ENCODE peak calls at places on chromosome 6, in nine cellular contexts. One of them, this sample, is unnamed.

GRCh38 chr6:1088441-1089001 is 223.4 kb upstream of the FOXQ1 start:
- DNase-seq in naive thymus-derived CD8-positive, alpha-beta T cell: no peak
- DNase-seq in KBM-7: no peak
- DNase-seq in NCI-H345: no peak
- DNase-seq in hippocampal formation: no peak
- DNase-seq in iPS-NIHi11: no peak
- DNase-seq in endothelial cell of umbilical vein: no peak
- DNase-seq in fibroblast of mammary gland: no peak
- DNase-seq in fibroblast of the conjunctiva: no peak
- DNase-seq in this sample: no peak

GRCh38 chr6:24016857-24017256 is 109.2 kb upstream of the NRSN1 start:
- DNase-seq in endothelial cell of umbilical vein: no peak
- DNase-seq in fibroblast of the conjunctiva: no peak
- DNase-seq in naive thymus-derived CD8-positive, alpha-beta T cell: no peak
- DNase-seq in fibroblast of mammary gland: no peak
- DNase-seq in KBM-7: no peak
- DNase-seq in iPS-NIHi11: no peak
- DNase-seq in NCI-H345: no peak
- DNase-seq in hippocampal formation: no peak
- DNase-seq in this sample: no peak

GRCh38 chr6:156687875-156688549 is 89.2 kb upstream of the ARID1B start:
- DNase-seq in iPS-NIHi11: peak; percentile 51
- DNase-seq in NCI-H345: no peak
- DNase-seq in KBM-7: no peak
- DNase-seq in fibroblast of mammary gland: peak; percentile 45
- DNase-seq in endothelial cell of umbilical vein: peak; percentile 36
- DNase-seq in naive thymus-derived CD8-positive, alpha-beta T cell: peak; percentile 2
- DNase-seq in fibroblast of the conjunctiva: no peak
- DNase-seq in hippocampal formation: peak; percentile 70
- DNase-seq in this sample: no peak

GRCh38 chr6:45075246-45075645 is 252.9 kb upstream of the RUNX2 start:
- DNase-seq in NCI-H345: no peak
- DNase-seq in KBM-7: no peak
- DNase-seq in fibroblast of the conjunctiva: peak; percentile 93
- DNase-seq in iPS-NIHi11: no peak
- DNase-seq in endothelial cell of umbilical vein: peak; percentile 73
- DNase-seq in fibroblast of mammary gland: peak; percentile 99
- DNase-seq in naive thymus-derived CD8-positive, alpha-beta T cell: no peak
- DNase-seq in hippocampal formation: no peak
- DNase-seq in this sample: no peak

GRCh38 chr6:44906761-44907160 is 421.4 kb upstream of the RUNX2 start:
- DNase-seq in iPS-NIHi11: no peak
- DNase-seq in NCI-H345: no peak
- DNase-seq in hippocampal formation: no peak
- DNase-seq in fibroblast of the conjunctiva: no peak
- DNase-seq in endothelial cell of umbilical vein: peak; percentile 31
- DNase-seq in naive thymus-derived CD8-positive, alpha-beta T cell: no peak
- DNase-seq in KBM-7: no peak
- DNase-seq in fibroblast of mammary gland: no peak
- DNase-seq in this sample: no peak

GRCh38 chr6:45105170-45105820 is 222.8 kb upstream of the RUNX2 start:
- DNase-seq in KBM-7: no peak
- DNase-seq in NCI-H345: no peak
- DNase-seq in fibroblast of the conjunctiva: no peak
- DNase-seq in iPS-NIHi11: no peak
- DNase-seq in endothelial cell of umbilical vein: no peak
- DNase-seq in fibroblast of mammary gland: peak; percentile 52
- DNase-seq in hippocampal formation: no peak
- DNase-seq in naive thymus-derived CD8-positive, alpha-beta T cell: no peak
- DNase-seq in this sample: no peak

GRCh38 chr6:26532699-26533523 is 5.3 kb upstream of the HMGN4 start:
- DNase-seq in NCI-H345: peak; percentile 93
- DNase-seq in KBM-7: peak; percentile 96
- DNase-seq in fibroblast of mammary gland: peak; percentile 94
- DNase-seq in naive thymus-derived CD8-positive, alpha-beta T cell: peak; percentile 95
- DNase-seq in iPS-NIHi11: peak; percentile 51
- DNase-seq in fibroblast of the conjunctiva: peak; percentile 92
- DNase-seq in endothelial cell of umbilical vein: peak; percentile 96
- DNase-seq in hippocampal formation: peak; percentile 80
- DNase-seq in this sample: peak; percentile 88

GRCh38 chr6:96943535-96943934 is 19.0 kb downstream of the KLHL32 start:
- DNase-seq in iPS-NIHi11: no peak
- DNase-seq in fibroblast of mammary gland: no peak
- DNase-seq in naive thymus-derived CD8-positive, alpha-beta T cell: no peak
- DNase-seq in fibroblast of the conjunctiva: no peak
- DNase-seq in NCI-H345: no peak
- DNase-seq in endothelial cell of umbilical vein: no peak
- DNase-seq in KBM-7: no peak
- DNase-seq in hippocampal formation: no peak
- DNase-seq in this sample: no peak

GRCh38 chr6:107535626-107536025 is 45.7 kb downstream of the SOBP start:
- DNase-seq in NCI-H345: no peak
- DNase-seq in KBM-7: no peak
- DNase-seq in fibroblast of the conjunctiva: no peak
- DNase-seq in endothelial cell of umbilical vein: no peak
- DNase-seq in naive thymus-derived CD8-positive, alpha-beta T cell: no peak
- DNase-seq in hippocampal formation: no peak
- DNase-seq in fibroblast of mammary gland: no peak
- DNase-seq in iPS-NIHi11: no peak
- DNase-seq in this sample: no peak

GRCh38 chr6:124964764-124965105 is 2.5 kb downstream of the RNF217 start:
- DNase-seq in endothelial cell of umbilical vein: no peak
- DNase-seq in naive thymus-derived CD8-positive, alpha-beta T cell: no peak
- DNase-seq in NCI-H345: peak; percentile 8
- DNase-seq in fibroblast of mammary gland: no peak
- DNase-seq in fibroblast of the conjunctiva: no peak
- DNase-seq in hippocampal formation: no peak
- DNase-seq in KBM-7: peak; percentile 11
- DNase-seq in iPS-NIHi11: no peak
- DNase-seq in this sample: no peak

GRCh38 chr6:89194559-89194958 is 22.6 kb downstream of the GABRR1 start:
- DNase-seq in iPS-NIHi11: no peak
- DNase-seq in fibroblast of the conjunctiva: no peak
- DNase-seq in hippocampal formation: no peak
- DNase-seq in fibroblast of mammary gland: no peak
- DNase-seq in NCI-H345: no peak
- DNase-seq in naive thymus-derived CD8-positive, alpha-beta T cell: no peak
- DNase-seq in endothelial cell of umbilical vein: no peak
- DNase-seq in KBM-7: no peak
- DNase-seq in this sample: no peak

GRCh38 chr6:141199074-141199473 is 933.7 kb upstream of the GJE1 start:
- DNase-seq in fibroblast of the conjunctiva: peak; percentile 72
- DNase-seq in naive thymus-derived CD8-positive, alpha-beta T cell: no peak
- DNase-seq in iPS-NIHi11: peak; percentile 11
- DNase-seq in NCI-H345: no peak
- DNase-seq in fibroblast of mammary gland: peak; percentile 58
- DNase-seq in hippocampal formation: no peak
- DNase-seq in KBM-7: peak; percentile 64
- DNase-seq in endothelial cell of umbilical vein: peak; percentile 14
- DNase-seq in this sample: no peak

GRCh38 chr6:35139924-35140524 is 1.1 kb downstream of the TCP11 start:
- DNase-seq in naive thymus-derived CD8-positive, alpha-beta T cell: peak; percentile 56
- DNase-seq in hippocampal formation: peak; percentile 56
- DNase-seq in fibroblast of the conjunctiva: peak; percentile 70
- DNase-seq in fibroblast of mammary gland: peak; percentile 78
- DNase-seq in iPS-NIHi11: peak; percentile 66
- DNase-seq in KBM-7: peak; percentile 70
- DNase-seq in endothelial cell of umbilical vein: peak; percentile 75
- DNase-seq in NCI-H345: peak; percentile 57
- DNase-seq in this sample: no peak

GRCh38 chr6:95587989-95588388 is 10.7 kb downstream of the MANEA start:
- DNase-seq in endothelial cell of umbilical vein: no peak
- DNase-seq in naive thymus-derived CD8-positive, alpha-beta T cell: no peak
- DNase-seq in KBM-7: no peak
- DNase-seq in hippocampal formation: no peak
- DNase-seq in iPS-NIHi11: no peak
- DNase-seq in fibroblast of mammary gland: no peak
- DNase-seq in NCI-H345: no peak
- DNase-seq in fibroblast of the conjunctiva: no peak
- DNase-seq in this sample: no peak

GRCh38 chr6:166657531-166657930 is 30.5 kb upstream of the RPS6KA2 start:
- DNase-seq in NCI-H345: no peak
- DNase-seq in iPS-NIHi11: no peak
- DNase-seq in endothelial cell of umbilical vein: no peak
- DNase-seq in KBM-7: peak; percentile 86
- DNase-seq in fibroblast of the conjunctiva: no peak
- DNase-seq in hippocampal formation: no peak
- DNase-seq in fibroblast of mammary gland: no peak
- DNase-seq in naive thymus-derived CD8-positive, alpha-beta T cell: no peak
- DNase-seq in this sample: no peak

GRCh38 chr6:42441059-42441471 is 10.7 kb downstream of the TRERF1 start:
- DNase-seq in NCI-H345: no peak
- DNase-seq in naive thymus-derived CD8-positive, alpha-beta T cell: no peak
- DNase-seq in iPS-NIHi11: no peak
- DNase-seq in endothelial cell of umbilical vein: no peak
- DNase-seq in fibroblast of mammary gland: peak; percentile 34
- DNase-seq in KBM-7: no peak
- DNase-seq in fibroblast of the conjunctiva: no peak
- DNase-seq in hippocampal formation: no peak
- DNase-seq in this sample: no peak

GRCh38 chr6:75550544-75551167 is 51.0 kb upstream of the SENP6 start:
- DNase-seq in KBM-7: no peak
- DNase-seq in iPS-NIHi11: no peak
- DNase-seq in endothelial cell of umbilical vein: peak; percentile 31
- DNase-seq in fibroblast of mammary gland: no peak
- DNase-seq in fibroblast of the conjunctiva: no peak
- DNase-seq in NCI-H345: no peak
- DNase-seq in hippocampal formation: no peak
- DNase-seq in naive thymus-derived CD8-positive, alpha-beta T cell: no peak
- DNase-seq in this sample: no peak